ENCODE peak calls at places on chromosomes 12 and 14, in four cellular contexts. C is body of pancreas, W is lower lobe of right lung, Z is left ventricle myocardium inferior. M is an unnamed sample. For H3K36me3, the result is how much of the 10 kb centered on the place peaks cover.

GRCh38 chr12:45290218-45290609 is 74.3 kb downstream of the ANO6 start:
- DNase-seq in C (no peak), W (no peak), Z (no peak), M (peak)

GRCh38 chr12:42482820-42483533 is 106.6 kb downstream of the PRICKLE1 start:
- DNase-seq in C (peak), W (peak), Z (peak), M (peak)

GRCh38 chr14:106044949-106045596 is 518.7 kb downstream of the TMEM121 start:
- DNase-seq in C (peak), W (peak), Z (no peak), M (peak)

GRCh38 chr12:480831-481230 is 21.1 kb downstream of the B4GALNT3 start:
- DNase-seq in C (no peak), W (no peak), Z (no peak), M (peak)

GRCh38 chr12:92411687-92412086 is 266.0 kb upstream of the BTG1 start:
- DNase-seq in C (no peak), W (no peak), Z (no peak), M (peak)

GRCh38 chr12:117321572-117321971 is 39.9 kb downstream of the NOS1 start:
- DNase-seq in C (no peak), W (no peak), Z (no peak), M (no peak)

GRCh38 chr14:57974896-57975295 is 109.0 kb upstream of the SLC35F4 start:
- DNase-seq in C (no peak), W (no peak), Z (no peak), M (no peak)

GRCh38 chr12:49092086-49092815 is 2.4 kb downstream of the DHH start:
- DNase-seq in C (peak), W (no peak), Z (peak), M (peak)

GRCh38 chr12:16613199-16613598 is 7.2 kb upstream of the LMO3 start:
- DNase-seq in C (no peak), W (no peak), Z (no peak), M (no peak)

GRCh38 chr12:96397756-96398421 is 2.4 kb downstream of the CDK17 start:
- DNase-seq in C (no peak), W (no peak), Z (no peak), M (peak)

GRCh38 chr12:27780612-27781408 is 774 bp upstream of the MANSC4 start:
- DNase-seq in C (peak), W (no peak), Z (peak), M (peak)

GRCh38 chr14:99189201-99189801 is 82.7 kb downstream of the BCL11B start:
- DNase-seq in C (no peak), W (no peak), Z (no peak), M (no peak)

GRCh38 chr14:63045612-63046320 is 508 bp upstream of the KCNH5 start:
- DNase-seq in C (peak), W (peak), Z (no peak), M (no peak)

GRCh38 chr14:104925941-104926609 is 1.4 kb downstream of the PLD4 start:
- DNase-seq in C (no peak), W (peak), Z (no peak), M (no peak)

GRCh38 chr12:3336606-3337311 is 154.2 kb upstream of the PRMT8 start:
- DNase-seq in C (no peak), W (no peak), Z (no peak), M (no peak)

GRCh38 chr14:71108398-71109114 is 201.3 kb downstream of the PCNX1 start:
- DNase-seq in C (no peak), W (no peak), Z (no peak), M (no peak)
- H3K36me3 ChIP-seq in C (under half), W (half or more), Z (half or more), M (under half)

GRCh38 chr12:130874696-130875095 is 2.8 kb downstream of the RAN start:
- DNase-seq in C (no peak), W (no peak), Z (no peak), M (no peak)

GRCh38 chr12:130872179-130873096 is 572 bp downstream of the RAN start:
- DNase-seq in C (peak), W (peak), Z (peak), M (peak)

GRCh38 chr12:130873106-130873795 is 1.4 kb downstream of the RAN start:
- DNase-seq in C (no peak), W (no peak), Z (no peak), M (no peak)

GRCh38 chr12:130875193-130875592 is 3.3 kb downstream of the RAN start:
- DNase-seq in C (no peak), W (no peak), Z (no peak), M (no peak)

DNA sequence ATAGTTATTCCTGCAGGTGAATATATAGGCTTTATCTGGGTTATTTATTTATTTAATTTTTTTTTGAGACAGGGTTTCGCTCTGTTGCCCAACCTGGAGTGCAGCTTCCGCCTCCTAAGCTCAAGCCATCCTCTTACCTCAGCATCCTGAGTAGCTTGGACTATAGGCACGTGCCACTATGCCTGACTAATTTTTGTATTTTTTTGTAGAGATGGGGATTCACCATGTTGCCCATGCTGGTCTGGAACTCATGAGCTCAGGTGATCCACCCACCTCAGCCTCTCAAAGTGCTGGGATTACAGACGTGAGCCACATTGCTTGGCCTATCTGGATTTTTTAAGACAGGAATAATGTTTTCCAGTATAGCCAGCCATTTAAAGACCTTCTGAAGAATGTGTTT is 2.0 kb downstream of the RAN start:
- DNase-seq in C (no peak), W (no peak), Z (no peak), M (no peak)
- H3K36me3 ChIP-seq in C (under half), W (under half), Z (under half), M (under half)

GRCh38 chr12:56164345-56164729 is 6.2 kb downstream of the MYL6 start:
- DNase-seq in C (no peak), W (no peak), Z (no peak), M (no peak)
- H3K36me3 ChIP-seq in C (under half), W (half or more), Z (half or more), M (half or more)

GRCh38 chr12:40241741-40242140 is 16.9 kb downstream of the LRRK2 start:
- DNase-seq in C (no peak), W (no peak), Z (no peak), M (no peak)
- H3K36me3 ChIP-seq in C (under half), W (under half), Z (under half), M (under half)

GRCh38 chr14:65084554-65085190 is 17.6 kb downstream of the MAX start:
- DNase-seq in C (no peak), W (no peak), Z (no peak), M (no peak)

GRCh38 chr14:65077318-65077717 is 25.0 kb downstream of the MAX start:
- DNase-seq in C (no peak), W (no peak), Z (no peak), M (no peak)

GRCh38 chr14:65079788-65080187 is 22.5 kb downstream of the MAX start:
- DNase-seq in C (no peak), W (no peak), Z (no peak), M (no peak)

GRCh38 chr14:65079201-65079600 is 23.1 kb downstream of the MAX start:
- DNase-seq in C (no peak), W (no peak), Z (no peak), M (no peak)

GRCh38 chr14:65080954-65081747 is 21.2 kb downstream of the MAX start:
- DNase-seq in C (no peak), W (no peak), Z (no peak), M (no peak)
- H3K36me3 ChIP-seq in C (under half), W (half or more), Z (under half), M (under half)